ENCODE peak calls at places on chromosomes 16 and 17, in six cellular contexts. V, M, I, G, K and S are unnamed samples.

GRCh38 chr17:21214777-21215541 is 998 bp upstream of the TMEM11 start:
- DNase-seq in V (no peak), M (no peak), I (peak; percentile 25), G (no peak), K (peak; percentile 69), S (no peak)

GRCh38 chr16:14302031-14302398 is 230.9 kb downstream of the MRTFB start:
- DNase-seq in V (no peak), M (no peak), I (peak; percentile 71), G (peak; percentile 76), K (peak; percentile 44), S (peak; percentile 45)

GRCh38 chr16:31147574-31147973 is 2.3 kb downstream of the PRSS36 start:
- DNase-seq in V (no peak), M (no peak), I (no peak), G (no peak), K (no peak), S (no peak)

GRCh38 chr17:76539631-76540271 is at the start of gene PRCD:
- DNase-seq in V (no peak), M (no peak), I (no peak), G (no peak), K (peak; percentile 58), S (no peak)

GRCh38 chr16:50121721-50122445 is 31.2 kb upstream of the TENT4B start:
- DNase-seq in V (no peak), M (peak; percentile 64), I (no peak), G (no peak), K (no peak), S (no peak)

GRCh38 chr17:49519781-49520180 is 24.7 kb downstream of the NGFR start:
- DNase-seq in V (no peak), M (no peak), I (no peak), G (no peak), K (peak; percentile 21), S (no peak)

GRCh38 chr16:1258906-1259759 is 3.3 kb downstream of the TPSD1 start:
- DNase-seq in V (no peak), M (no peak), I (no peak), G (no peak), K (no peak), S (no peak)

GRCh38 chr16:15900357-15900756 is 12.0 kb upstream of the CEP20 start:
- DNase-seq in V (no peak), M (no peak), I (no peak), G (no peak), K (no peak), S (no peak)

GRCh38 chr16:1706386-1707192 is 594 bp downstream of the MAPK8IP3 start:
- DNase-seq in V (no peak), M (peak; percentile 54), I (peak; percentile 44), G (no peak), K (no peak), S (peak; percentile 46)

GRCh38 chr16:67399218-67399733 is 6.0 kb upstream of the TPPP3 start:
- DNase-seq in V (no peak), M (peak; percentile 36), I (no peak), G (peak; percentile 42), K (peak; percentile 84), S (peak; percentile 63)

GRCh38 chr17:80254396-80255241 is 6.0 kb upstream of the RNF213 start:
- DNase-seq in V (peak; percentile 83), M (no peak), I (peak; percentile 76), G (no peak), K (peak; percentile 32), S (no peak)

GRCh38 chr16:781346-782010 is 6.7 kb downstream of the RPUSD1 start:
- DNase-seq in V (no peak), M (no peak), I (no peak), G (no peak), K (no peak), S (no peak)